ENCODE peak calls at places on chromosome 20, in seven cellular contexts. F, E, D, Y, A, Z and B are unnamed samples.

GRCh38 chr20:25532015-25532751 is 53.1 kb downstream of the NINL start:
- DNase-seq in E (no peak), D (no peak), A (no peak), F (no peak), Z (no peak), Y (no peak), B (no peak)

GRCh38 chr20:1882026-1882425 is 13.2 kb upstream of the SIRPA start:
- DNase-seq in F (no peak), D (no peak), A (no peak), Y (no peak), E (no peak), Z (no peak), B (no peak)

GRCh38 chr20:3786126-3786484 is 435 bp downstream of the CENPB start:
- DNase-seq in Z (no peak), D (peak; percentile 59), A (peak; percentile 69), Y (no peak), F (peak; percentile 66), E (peak; percentile 85), B (no peak)

GRCh38 chr20:42923348-42923918 is 266.3 kb downstream of the PTPRT start:
- DNase-seq in Y (no peak), F (no peak), Z (no peak), A (no peak), E (no peak), D (no peak), B (no peak)

GRCh38 chr20:40703981-40704530 is 15.0 kb upstream of the MAFB start:
- DNase-seq in A (no peak), F (no peak), E (no peak), D (no peak), Y (no peak), Z (no peak), B (no peak)

GRCh38 chr20:50371878-50372769 is 138.1 kb upstream of the PTPN1 start:
- DNase-seq in E (no peak), A (no peak), Y (no peak), F (no peak), D (no peak), Z (no peak), B (no peak)

GRCh38 chr20:5143856-5144255 is 17.0 kb downstream of the CDS2 start:
- DNase-seq in Z (no peak), E (no peak), Y (no peak), D (no peak), A (no peak), F (no peak), B (no peak)

GRCh38 chr20:62158088-62158400 is 14.5 kb downstream of the SS18L1 start:
- DNase-seq in D (no peak), Y (no peak), Z (no peak), A (no peak), E (peak; percentile 0), F (no peak), B (no peak)

GRCh38 chr20:47220161-47220582 is 136.3 kb downstream of the ZMYND8 start:
- DNase-seq in F (no peak), D (peak; percentile 72), A (peak; percentile 46), Z (no peak), Y (peak; percentile 9), E (peak; percentile 59), B (no peak)

GRCh38 chr20:1844723-1845523 is 50.3 kb upstream of the SIRPA start:
- DNase-seq in E (peak; percentile 64), D (no peak), F (no peak), A (peak; percentile 96), Z (peak; percentile 72), Y (no peak), B (no peak)

GRCh38 chr20:4017051-4017702 is 1.8 kb upstream of the RNF24 start:
- DNase-seq in A (no peak), F (no peak), D (no peak), E (no peak), Z (no peak), Y (no peak), B (no peak)

GRCh38 chr20:47810116-47810672 is 24.9 kb upstream of the SULF2 start:
- DNase-seq in Z (no peak), A (no peak), F (no peak), Y (no peak), D (no peak), E (no peak), B (no peak)

GRCh38 chr20:62914970-62915457 is 11.3 kb downstream of the DIDO1 start:
- DNase-seq in Y (no peak), F (no peak), A (peak; percentile 75), Z (no peak), D (peak; percentile 48), E (no peak), B (no peak)

GRCh38 chr20:64102647-64103354 is 4.6 kb downstream of the NPBWR2 start:
- DNase-seq in F (peak; percentile 20), D (no peak), Z (no peak), A (no peak), E (peak; percentile 74), Y (no peak), B (no peak)

GRCh38 chr20:52230406-52230805 is 38.8 kb upstream of the ZFP64 start:
- DNase-seq in Y (no peak), E (no peak), F (no peak), D (no peak), Z (no peak), A (peak; percentile 60), B (no peak)

DNA sequence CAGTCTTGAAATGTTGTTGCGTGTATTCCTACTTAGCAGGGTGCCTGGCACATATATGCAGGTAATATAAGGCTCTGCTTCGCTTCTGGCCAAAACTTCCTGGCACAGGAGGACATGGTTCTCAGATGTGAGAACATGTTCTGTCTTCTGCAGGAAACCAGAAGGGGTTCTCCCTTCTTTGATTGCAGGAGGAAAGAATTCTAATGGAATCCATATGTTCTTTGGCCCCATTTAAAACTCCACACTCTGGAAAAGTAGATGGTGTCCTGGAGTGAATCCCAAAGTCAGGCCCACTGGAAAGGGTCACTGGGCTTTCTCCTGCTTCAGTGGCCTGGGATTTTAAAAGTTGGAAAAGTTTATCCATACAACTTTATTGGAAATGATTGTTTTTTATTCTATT is 16.4 kb upstream of the CYP24A1 start:
- DNase-seq in E (no peak), Z (no peak), F (no peak), A (no peak), Y (no peak), D (no peak), B (no peak)
- H3K27ac ChIP-seq in E (no peak overlapping the region), Z (no peak overlapping the region), F (no peak overlapping the region), A (no peak overlapping the region), Y (no peak overlapping the region), D (no peak overlapping the region), B (no peak overlapping the region)

DNA sequence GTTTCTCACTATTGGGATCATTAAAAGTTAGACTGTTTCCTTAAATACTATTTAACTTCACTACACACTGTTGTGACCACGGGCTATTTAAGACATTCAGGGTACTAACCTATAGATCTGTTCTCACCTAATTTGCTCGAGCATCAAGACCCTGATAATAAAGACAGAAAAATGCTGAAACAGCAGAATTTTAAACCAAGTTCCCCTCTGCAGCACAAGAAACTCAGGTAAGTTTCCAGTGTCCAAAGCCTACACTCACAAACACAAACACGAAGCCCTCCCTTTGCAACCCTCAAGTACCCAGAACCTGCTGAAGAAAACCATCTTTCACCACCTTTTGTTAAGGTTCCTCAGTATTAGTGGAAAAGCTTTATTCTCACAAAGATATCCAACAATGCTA is 4.0 kb downstream of the SNX5 start:
- DNase-seq in Y (no peak), D (no peak), F (no peak), E (no peak), A (no peak), Z (no peak), B (no peak)
- H3K4me1 ChIP-seq in Y (peaks cover 48% of the 10 kb centered on the region), D (peaks cover 43% of the 10 kb centered on the region), F (peaks cover 25% of the 10 kb centered on the region), E (peaks cover 13% of the 10 kb centered on the region), A (peaks cover 16% of the 10 kb centered on the region), Z (peaks cover 78% of the 10 kb centered on the region), B (peaks cover 2% of the 10 kb centered on the region)

DNA sequence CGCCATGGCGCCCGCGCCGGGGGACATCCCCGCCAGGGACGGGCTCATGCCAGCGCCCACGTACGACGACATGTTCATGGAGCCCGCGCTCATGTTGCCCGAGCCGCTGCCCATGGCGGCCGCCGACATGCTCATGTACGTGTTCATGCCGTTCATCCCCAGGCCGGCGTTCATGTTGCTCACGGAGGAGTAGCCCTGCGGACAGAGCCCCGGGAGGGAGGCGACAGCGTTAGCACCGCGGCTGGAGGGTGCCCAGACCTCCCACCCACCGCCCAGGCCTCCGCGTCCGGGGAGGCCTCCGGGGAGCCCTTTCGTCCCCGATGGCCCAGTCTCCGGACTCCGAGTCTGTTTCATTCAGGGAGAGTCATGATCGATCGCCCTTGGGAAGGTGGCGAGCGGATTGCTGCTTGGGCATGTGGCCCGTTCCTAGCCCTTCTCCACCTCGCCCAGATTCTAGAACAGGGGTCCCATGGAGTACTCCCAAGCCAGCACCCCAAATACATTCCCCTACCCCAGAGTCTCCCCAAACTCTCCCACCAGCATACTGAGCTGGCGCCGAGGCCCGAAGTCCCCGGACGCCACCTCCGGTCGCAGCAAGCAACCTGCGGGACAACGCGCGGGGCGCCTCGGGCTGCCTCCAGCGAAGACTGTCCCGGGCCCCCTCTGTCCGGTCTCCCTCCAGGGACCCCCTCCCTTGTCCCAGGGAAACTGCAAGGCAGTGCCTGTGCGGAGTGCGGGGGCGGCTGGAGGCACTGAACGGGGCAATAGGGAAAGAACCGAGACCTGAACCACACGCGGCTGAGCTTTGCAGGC is 1.2 kb downstream of the FOXA2 start:
- DNase-seq in E (no peak), Y (no peak), F (peak; percentile 70), Z (no peak), A (no peak), D (no peak), B (no peak)
- H3K4me3 ChIP-seq in E (peak overlapping the region; percentile 9), Y (no peak overlapping the region), F (peak overlapping the region; percentile 82), Z (no peak overlapping the region), A (peak overlapping the region; percentile 49), D (peak overlapping the region; percentile 33), B (peak overlapping the region; percentile 6)

GRCh38 chr20:37200376-37200775 is 21.0 kb upstream of the MROH8 start:
- DNase-seq in E (no peak), Y (no peak), F (no peak), Z (no peak), D (no peak), A (no peak), B (no peak)

GRCh38 chr20:37201827-37202162 is 22.4 kb upstream of the MROH8 start:
- DNase-seq in Z (no peak), F (no peak), E (no peak), Y (no peak), D (no peak), A (no peak), B (no peak)

GRCh38 chr20:37200926-37201826 is 21.8 kb upstream of the MROH8 start:
- DNase-seq in D (no peak), E (no peak), F (no peak), Z (no peak), A (no peak), Y (no peak), B (no peak)

GRCh38 chr20:37204056-37204455 is 24.7 kb upstream of the MROH8 start:
- DNase-seq in A (no peak), Z (no peak), D (no peak), E (no peak), F (no peak), Y (no peak), B (no peak)

DNA sequence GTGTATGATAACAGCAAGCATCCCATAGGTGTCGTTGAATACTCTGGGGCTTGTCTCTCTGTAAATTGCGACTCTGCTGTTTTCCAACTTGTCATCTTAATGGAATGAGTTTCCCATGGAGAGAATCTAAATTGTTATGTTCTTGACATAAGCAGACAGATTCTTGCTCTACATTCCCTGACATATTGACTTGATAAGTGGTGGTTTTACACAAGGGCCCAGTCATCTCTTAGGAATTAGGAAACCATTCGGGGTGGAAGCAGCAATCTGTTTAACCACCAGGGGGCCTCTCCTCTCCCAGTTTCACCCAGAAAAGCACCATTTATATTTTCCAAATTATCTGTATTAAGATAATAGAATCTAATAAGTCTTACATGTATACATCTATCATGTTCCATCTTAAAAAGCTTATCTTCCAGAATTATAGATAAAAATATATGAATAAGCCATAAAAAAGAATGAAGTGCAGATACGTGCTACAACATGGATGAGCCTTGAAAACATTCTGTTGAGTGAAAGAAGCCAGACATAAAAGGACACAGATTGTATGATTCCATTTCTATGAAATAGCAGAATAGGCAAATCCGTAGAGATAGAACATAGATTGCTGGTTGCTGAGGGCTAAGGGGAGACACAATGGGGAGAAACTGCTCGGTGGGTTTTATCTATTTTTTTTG is 23.1 kb upstream of the MROH8 start:
- DNase-seq in A (peak; percentile 97), Y (no peak), F (no peak), Z (peak; percentile 51), D (peak; percentile 48), E (peak; percentile 64), B (no peak)
- H3K27ac ChIP-seq in A (peak overlapping the region; percentile 77), Y (no peak overlapping the region), F (peak overlapping the region; percentile 14), Z (peak overlapping the region; percentile 79), D (no peak overlapping the region), E (no peak overlapping the region), B (no peak overlapping the region)